ENCODE peak calls at places on chromosomes 1 and 21, in five cellular contexts. F, B, R, N and P are unnamed samples.
A peak's percentile ranks its signal among the peaks of the same experiment; 100 is the strongest.

GRCh38 chr21:41725421-41726021 is 41.3 kb downstream of the RIPK4 start:
- DNase-seq in B (no peak), F (no peak), N (no peak), R (no peak), P (no peak)

GRCh38 chr1:86375688-86376087 is 20.4 kb downstream of the ODF2L start:
- DNase-seq in B (no peak), R (no peak), N (no peak), F (no peak), P (no peak)

GRCh38 chr1:154327466-154328317 is 2.4 kb downstream of the ATP8B2 start:
- DNase-seq in B (no peak), F (no peak), R (no peak), N (no peak), P (no peak)

GRCh38 chr1:81800741-81801031 is at the start of gene ADGRL2:
- DNase-seq in B (no peak), F (no peak), R (no peak), N (no peak), P (no peak)

GRCh38 chr1:86942743-86943142 is 28.3 kb downstream of the HS2ST1 start:
- DNase-seq in R (no peak), B (no peak), N (no peak), F (no peak), P (no peak)

GRCh38 chr1:182634306-182635072 is 30.3 kb upstream of the RGS16 start:
- DNase-seq in F (no peak), B (no peak), N (no peak), R (no peak), P (no peak)

GRCh38 chr1:59146056-59146455 is 150.8 kb upstream of the FGGY start:
- DNase-seq in F (no peak), N (no peak), B (no peak), R (no peak), P (no peak)

GRCh38 chr1:18217398-18218043 is 109.9 kb downstream of the IGSF21 start:
- DNase-seq in N (no peak), R (no peak), B (no peak), F (no peak), P (no peak)

GRCh38 chr1:11528636-11529121 is 49.7 kb downstream of the DISP3 start:
- DNase-seq in B (no peak), R (no peak), F (no peak), N (no peak), P (no peak)

GRCh38 chr21:38400195-38400695 is 98.0 kb downstream of the ERG start:
- DNase-seq in F (no peak), N (no peak), R (peak; percentile 17), B (no peak), P (no peak)

GRCh38 chr1:15577691-15578090 is 7.2 kb downstream of the AGMAT start:
- DNase-seq in B (no peak), N (no peak), R (no peak), F (no peak), P (no peak)

GRCh38 chr1:147266381-147266780 is 23.9 kb downstream of the CHD1L start:
- DNase-seq in F (no peak), B (no peak), N (no peak), R (no peak), P (no peak)

GRCh38 chr21:27953328-27954045 is 986.6 kb upstream of the ADAMTS5 start:
- DNase-seq in R (no peak), N (no peak), B (no peak), F (no peak), P (no peak)

GRCh38 chr1:19651141-19651737 is 7.1 kb downstream of the NBL1 start:
- DNase-seq in F (no peak), B (peak; percentile 27), N (peak; percentile 61), R (no peak), P (peak; percentile 16)

GRCh38 chr1:89566761-89567174 is 42.1 kb downstream of the LRRC8B start:
- DNase-seq in B (peak; percentile 15), F (no peak), N (peak; percentile 57), R (peak; percentile 37), P (no peak)

GRCh38 chr1:118084400-118084799 is 100.6 kb downstream of the SPAG17 start:
- DNase-seq in F (no peak), N (no peak), R (no peak), B (no peak), P (no peak)

GRCh38 chr1:3888301-3888700 is 11.8 kb downstream of the C1orf174 start:
- DNase-seq in B (no peak), N (no peak), R (no peak), F (no peak), P (no peak)

GRCh38 chr1:36731226-36732037 is 248.7 kb upstream of the CSF3R start:
- DNase-seq in N (no peak), F (no peak), B (no peak), R (no peak), P (no peak)

GRCh38 chr21:15788847-15789548 is 59.2 kb downstream of the USP25 start:
- DNase-seq in F (peak; percentile 2), R (no peak), N (no peak), B (no peak), P (no peak)

GRCh38 chr1:66679140-66679539 is 73.1 kb upstream of the DYNLT5 start:
- DNase-seq in N (no peak), F (no peak), B (no peak), R (no peak), P (no peak)

GRCh38 chr1:239879321-239880170 is 212.1 kb upstream of the FMN2 start:
- DNase-seq in R (no peak), N (no peak), B (no peak), F (no peak), P (no peak)

GRCh38 chr1:160837558-160838205 is 25.0 kb downstream of the CD244 start:
- DNase-seq in N (no peak), F (peak; percentile 25), R (peak; percentile 29), B (no peak), P (peak; percentile 74)

GRCh38 chr1:54813479-54814147 is 12.5 kb upstream of the TTC22 start:
- DNase-seq in B (no peak), N (no peak), R (no peak), F (no peak), P (no peak)

DNA sequence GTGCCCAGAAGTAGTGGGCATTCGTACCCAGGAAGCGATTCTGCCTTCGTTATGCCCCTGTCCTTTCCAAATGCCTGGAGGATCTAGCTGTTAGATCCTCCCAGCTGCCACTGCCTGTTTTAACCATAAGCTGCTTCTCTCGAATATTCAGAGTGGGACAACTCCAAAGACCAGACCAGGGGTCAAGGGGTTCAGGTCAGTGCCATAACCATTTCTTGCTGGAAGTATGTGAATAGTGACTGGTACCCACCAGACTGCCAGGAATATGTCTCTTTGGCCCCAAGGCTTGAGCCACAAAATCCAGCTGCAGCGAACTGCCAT is 914 bp upstream of the MTF1 start:
- DNase-seq in F (no peak), N (no peak), B (no peak), R (no peak), P (no peak)
- H3K4me3 ChIP-seq in F (peak overlapping the region; percentile 85), N (no peak overlapping the region), B (peak overlapping the region; percentile 82), R (peak overlapping the region; percentile 5), P (peak overlapping the region; percentile 85)

DNA sequence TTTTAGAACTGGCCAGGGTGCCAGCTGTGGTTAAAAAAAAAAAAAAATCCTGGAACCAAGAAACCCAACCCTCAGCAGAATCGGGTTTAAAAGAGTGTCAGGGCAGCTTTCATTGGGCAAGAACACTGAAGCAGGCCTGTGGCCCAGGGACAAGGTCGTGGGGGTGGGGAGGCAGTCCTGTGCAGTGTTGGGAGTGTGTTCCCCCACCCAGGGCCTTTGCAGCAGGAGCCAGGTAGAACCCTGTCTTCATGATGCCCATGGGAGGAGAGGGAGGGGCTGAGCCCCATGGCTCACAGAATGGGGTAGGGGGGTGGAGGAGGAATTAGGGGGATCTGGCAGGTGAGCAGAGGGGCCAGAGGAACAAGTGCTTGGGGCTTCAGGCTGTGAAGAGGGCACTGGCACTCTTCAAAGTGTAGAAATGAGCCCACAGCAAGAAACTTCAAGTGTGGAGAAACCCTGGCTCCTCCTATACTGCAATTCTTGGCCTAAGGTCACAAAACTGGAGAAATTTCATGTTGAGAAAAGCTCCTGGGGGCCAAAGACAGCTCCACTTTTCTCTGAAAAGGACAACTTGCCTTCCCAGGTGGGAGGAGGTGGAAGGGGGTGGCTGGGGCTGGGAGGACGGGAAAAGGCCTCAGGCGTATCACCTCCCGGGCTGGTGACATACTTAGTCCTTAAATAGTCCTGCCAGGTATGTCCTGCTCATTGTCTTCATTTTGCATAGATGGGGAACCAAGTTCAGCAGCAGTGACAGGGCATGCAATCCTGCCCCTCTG is 39.4 kb downstream of the KIAA1614 start:
- DNase-seq in N (no peak), F (no peak), B (no peak), R (no peak), P (no peak)
- H3K4me3 ChIP-seq in N (no peak overlapping the region), F (no peak overlapping the region), B (no peak overlapping the region), R (no peak overlapping the region), P (no peak overlapping the region)

GRCh38 chr1:46804926-46805325 is 6.1 kb downstream of the CYP4B1 start:
- DNase-seq in F (no peak), B (peak; percentile 49), R (no peak), N (no peak), P (no peak)

GRCh38 chr1:46807046-46807972 is 8.5 kb downstream of the CYP4B1 start:
- DNase-seq in B (no peak), N (no peak), R (no peak), F (no peak), P (no peak)

GRCh38 chr1:46804027-46804889 is 5.4 kb downstream of the CYP4B1 start:
- DNase-seq in F (no peak), B (peak; percentile 72), N (no peak), R (no peak), P (no peak)

GRCh38 chr1:46805755-46806154 is 6.9 kb downstream of the CYP4B1 start:
- DNase-seq in N (no peak), R (no peak), B (no peak), F (no peak), P (no peak)

DNA sequence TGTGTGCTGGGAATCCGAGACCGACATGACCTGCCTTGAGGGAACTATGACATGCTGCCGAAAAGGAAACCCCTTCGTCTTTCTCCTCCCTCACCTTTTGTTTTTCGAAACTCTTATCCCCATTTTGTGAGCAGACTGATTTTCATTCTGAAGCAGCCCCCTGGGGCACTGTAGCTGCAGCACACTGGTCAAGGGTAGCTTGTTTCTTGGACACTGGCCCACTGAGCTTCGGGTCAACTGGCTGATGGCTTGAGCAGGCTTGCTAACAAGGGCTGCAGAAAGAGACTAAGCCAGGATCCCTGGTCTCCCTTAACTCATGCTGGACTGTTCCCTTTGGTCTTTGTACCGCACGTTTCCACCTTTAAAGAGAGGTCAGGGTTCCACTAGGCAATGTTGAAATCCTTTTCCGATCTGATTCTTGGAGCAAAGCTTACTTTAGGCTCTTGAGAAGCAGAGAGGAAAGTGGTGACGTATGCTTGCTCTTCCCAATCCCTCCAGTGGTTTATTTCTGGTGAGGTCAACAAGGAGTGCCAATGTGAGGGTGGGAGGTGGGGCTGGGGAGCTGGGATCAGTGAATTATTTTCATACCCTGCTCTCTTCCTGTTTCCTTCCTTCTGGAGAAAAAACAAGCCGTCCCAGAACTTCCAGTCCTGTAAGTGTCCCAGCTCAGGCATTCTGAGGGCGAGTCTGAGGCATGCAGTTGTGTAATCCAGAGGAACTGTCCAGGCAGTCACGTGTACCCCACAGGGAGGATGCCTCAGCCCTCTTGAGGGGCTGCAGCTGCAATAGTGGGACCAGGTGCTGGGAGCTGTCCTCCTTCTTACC is 7.6 kb downstream of the CYP4B1 start:
- DNase-seq in F (no peak), N (peak; percentile 53), B (peak; percentile 80), R (no peak), P (no peak)
- H3K4me3 ChIP-seq in F (no peak overlapping the region), N (no peak overlapping the region), B (peak overlapping the region; percentile 19), R (no peak overlapping the region), P (no peak overlapping the region)

DNA sequence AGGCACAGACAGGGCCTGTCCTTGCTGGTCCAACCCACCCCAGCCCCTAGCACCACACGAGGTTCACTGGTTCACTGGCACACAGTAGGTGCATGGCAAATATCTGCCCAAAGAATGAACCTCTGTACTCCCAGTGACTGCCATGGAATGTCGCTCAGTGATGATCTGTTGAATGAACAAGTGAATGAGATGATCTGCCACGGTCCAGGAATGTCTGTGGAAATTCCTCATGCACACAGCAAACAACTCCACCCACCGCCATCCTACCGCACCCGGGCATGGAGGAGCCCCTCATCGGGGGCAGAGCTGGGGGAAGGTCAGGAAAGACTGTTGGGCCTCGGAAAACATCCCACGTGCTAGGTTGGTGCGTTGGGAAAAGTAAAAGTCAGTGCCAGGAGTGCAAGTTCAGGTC is 1.7 kb downstream of the HSPG2 start:
- DNase-seq in F (no peak), R (no peak), N (no peak), B (no peak), P (no peak)
- H3K4me3 ChIP-seq in F (peak overlapping the region; percentile 64), R (no peak overlapping the region), N (no peak overlapping the region), B (peak overlapping the region; percentile 91), P (no peak overlapping the region)